ENCODE peak calls at places on chromosomes 7 and 10, in eight cellular contexts. N is GM23338, V is SK-N-SH, R is A549, E is HCT116, K is HepG2, B is K562, C is Panc1. Y is an unnamed sample.

GRCh38 chr7:40647719-40648118 is 512.9 kb downstream of the SUGCT start:
- DNase-seq in N (no peak), V (no peak), R (no peak), E (no peak), K (no peak), B (no peak), C (no peak), Y (no peak)

GRCh38 chr10:3398825-3399646 is 226.5 kb upstream of the PITRM1 start:
- DNase-seq in N (no peak), V (peak), R (no peak), E (no peak), K (peak), B (no peak), C (no peak), Y (no peak)

GRCh38 chr10:22710139-22710745 is 4.1 kb downstream of the PIP4K2A start:
- DNase-seq in N (no peak), V (no peak), R (no peak), E (no peak), K (no peak), B (no peak), C (no peak), Y (no peak)

GRCh38 chr10:114301951-114302710 is 63.1 kb downstream of the VWA2 start:
- DNase-seq in N (no peak), V (no peak), R (no peak), E (no peak), K (no peak), B (no peak), C (no peak), Y (no peak)

GRCh38 chr10:20771053-20771452 is 126.1 kb downstream of the NEBL start:
- DNase-seq in N (no peak), V (no peak), R (no peak), E (no peak), K (no peak), B (no peak), C (no peak), Y (no peak)

GRCh38 chr7:760006-760405 is 32.9 kb upstream of the PRKAR1B start:
- DNase-seq in N (no peak), V (no peak), R (no peak), E (no peak), K (no peak), B (no peak), C (no peak), Y (no peak)

GRCh38 chr7:130904031-130904757 is 170.2 kb upstream of the KLF14 start:
- DNase-seq in N (no peak), V (no peak), R (peak), E (peak), K (peak), B (no peak), C (peak), Y (no peak)

GRCh38 chr7:87318741-87319140 is 26.7 kb upstream of the CROT start:
- DNase-seq in N (no peak), V (no peak), R (peak), E (no peak), K (peak), B (no peak), C (no peak), Y (no peak)

GRCh38 chr10:118504044-118504944 is 91.2 kb downstream of the PRLHR start:
- DNase-seq in N (peak), V (no peak), R (peak), E (peak), K (no peak), B (peak), C (peak), Y (peak)

GRCh38 chr7:116329845-116330503 is 119.6 kb downstream of the TES start:
- DNase-seq in N (no peak), V (no peak), R (no peak), E (no peak), K (no peak), B (no peak), C (no peak), Y (no peak)

GRCh38 chr7:79317728-79318127 is 135.7 kb downstream of the MAGI2 start:
- DNase-seq in N (peak), V (no peak), R (peak), E (peak), K (peak), B (no peak), C (peak), Y (no peak)

GRCh38 chr7:1256621-1257020 is 23.9 kb downstream of the UNCX start:
- DNase-seq in N (no peak), V (no peak), R (no peak), E (no peak), K (no peak), B (no peak), C (no peak), Y (no peak)

GRCh38 chr10:73734796-73735305 is 9.3 kb upstream of the SEC24C start:
- DNase-seq in N (no peak), V (no peak), R (no peak), E (no peak), K (no peak), B (no peak), C (no peak), Y (no peak)

GRCh38 chr7:3300651-3301471 is at the start of gene SDK1:
- DNase-seq in N (peak), V (peak), R (peak), E (peak), K (peak), B (peak), C (peak), Y (peak)

GRCh38 chr10:102408728-102409603 is 9.6 kb downstream of the PSD start:
- DNase-seq in N (peak), V (peak), R (no peak), E (no peak), K (no peak), B (peak), C (no peak), Y (no peak)

GRCh38 chr7:73824986-73825385 is 5.8 kb upstream of the CLDN4 start:
- DNase-seq in N (no peak), V (no peak), R (no peak), E (no peak), K (no peak), B (no peak), C (no peak), Y (no peak)

GRCh38 chr10:121608669-121609190 is 10.5 kb upstream of the FGFR2 start:
- DNase-seq in N (peak), V (peak), R (peak), E (peak), K (peak), B (peak), C (no peak), Y (no peak)

GRCh38 chr10:77604941-77605351 is 32.7 kb downstream of the KCNMA1 start:
- DNase-seq in N (no peak), V (no peak), R (no peak), E (no peak), K (no peak), B (no peak), C (no peak), Y (no peak)

GRCh38 chr10:47310090-47310505 is 10.1 kb downstream of the GDF10 start:
- DNase-seq in N (no peak), V (no peak), R (no peak), E (no peak), K (no peak), B (no peak), C (no peak), Y (no peak)

GRCh38 chr7:44212581-44213184 is 11.9 kb downstream of the YKT6 start:
- DNase-seq in N (no peak), V (no peak), R (no peak), E (no peak), K (no peak), B (no peak), C (no peak), Y (no peak)

GRCh38 chr10:48507933-48508830 is 96.7 kb downstream of the ARHGAP22 start:
- DNase-seq in N (no peak), V (no peak), R (no peak), E (no peak), K (no peak), B (no peak), C (no peak), Y (no peak)

GRCh38 chr7:51328351-51328801 is 11.8 kb upstream of the COBL start:
- DNase-seq in N (no peak), V (no peak), R (peak), E (no peak), K (peak), B (no peak), C (no peak), Y (no peak)

GRCh38 chr7:1101580-1102431 is 13.9 kb downstream of the GPER1 start:
- DNase-seq in N (no peak), V (no peak), R (no peak), E (no peak), K (peak), B (no peak), C (no peak), Y (no peak)

GRCh38 chr10:95297402-95297801 is 6.6 kb upstream of the PDLIM1 start:
- DNase-seq in N (no peak), V (no peak), R (no peak), E (no peak), K (no peak), B (peak), C (no peak), Y (no peak)

GRCh38 chr10:95290801-95291633 is at the start of gene PDLIM1:
- DNase-seq in N (peak), V (peak), R (peak), E (no peak), K (peak), B (peak), C (no peak), Y (no peak)

GRCh38 chr10:95296764-95297163 is 6.0 kb upstream of the PDLIM1 start:
- DNase-seq in N (no peak), V (no peak), R (no peak), E (no peak), K (no peak), B (no peak), C (no peak), Y (no peak)

GRCh38 chr10:95291634-95292039 is 834 bp upstream of the PDLIM1 start:
- DNase-seq in N (no peak), V (peak), R (no peak), E (no peak), K (no peak), B (no peak), C (no peak), Y (no peak)

GRCh38 chr10:95295031-95295755 is 4.4 kb upstream of the PDLIM1 start:
- DNase-seq in N (peak), V (no peak), R (no peak), E (no peak), K (no peak), B (peak), C (no peak), Y (no peak)
- H3K4me3 ChIP-seq in N (peak), V (no peak), R (no peak), E (no peak), K (no peak), B (no peak), C (peak), Y (no peak)

GRCh38 chr7:33744293-33744692 is 161.0 kb upstream of the BMPER start:
- DNase-seq in N (peak), V (no peak), R (peak), E (peak), K (peak), B (peak), C (no peak), Y (peak)
- TF ChIP-seq REST in N (no peak), V (no peak), R (no peak), E (no peak), K (no peak), B (no peak), C (no peak), Y (no peak)

DNA sequence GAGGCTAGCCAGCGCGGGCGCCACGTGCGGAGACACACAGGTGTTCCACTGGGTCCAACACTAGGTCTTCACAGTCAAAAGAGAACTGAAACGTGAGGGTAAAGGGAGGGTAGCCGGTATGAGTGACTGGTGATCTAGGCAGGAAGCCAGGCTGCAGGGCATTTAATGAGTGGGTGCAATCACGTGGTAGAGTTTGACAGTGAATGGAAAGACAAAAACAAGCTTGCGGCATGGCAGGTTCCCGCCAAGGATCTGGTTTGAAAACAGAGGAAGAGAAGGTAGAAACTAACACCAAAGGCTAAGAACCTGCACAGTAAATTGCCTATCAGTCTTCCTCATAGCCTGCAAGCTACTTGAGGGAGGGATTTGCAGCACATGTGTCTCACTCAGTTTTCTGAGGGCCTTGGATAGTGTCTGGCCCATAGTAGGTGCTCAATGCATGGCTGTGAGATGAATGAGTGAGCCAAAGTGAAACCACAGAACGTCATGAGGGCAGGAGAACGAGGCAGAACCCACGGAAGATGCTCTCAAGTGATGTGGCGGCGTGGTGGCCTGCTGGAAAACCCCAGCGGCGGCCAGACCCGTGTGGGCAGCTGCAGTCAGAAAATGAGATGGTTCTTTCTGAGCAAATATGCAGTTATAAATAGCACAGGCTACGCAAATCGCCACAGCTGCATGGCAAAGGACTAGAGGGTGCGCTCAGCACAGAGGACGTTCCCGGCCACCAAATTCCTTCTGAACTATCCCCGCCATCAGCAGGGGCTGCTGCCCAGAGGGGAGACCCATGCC is 183.6 kb upstream of the NFE2L3 start:
- DNase-seq in N (no peak), V (no peak), R (no peak), E (no peak), K (no peak), B (no peak), C (no peak), Y (no peak)
- H3K4me3 ChIP-seq in N (no peak), V (no peak), R (no peak), E (no peak), K (no peak), B (no peak), C (no peak), Y (no peak)

DNA sequence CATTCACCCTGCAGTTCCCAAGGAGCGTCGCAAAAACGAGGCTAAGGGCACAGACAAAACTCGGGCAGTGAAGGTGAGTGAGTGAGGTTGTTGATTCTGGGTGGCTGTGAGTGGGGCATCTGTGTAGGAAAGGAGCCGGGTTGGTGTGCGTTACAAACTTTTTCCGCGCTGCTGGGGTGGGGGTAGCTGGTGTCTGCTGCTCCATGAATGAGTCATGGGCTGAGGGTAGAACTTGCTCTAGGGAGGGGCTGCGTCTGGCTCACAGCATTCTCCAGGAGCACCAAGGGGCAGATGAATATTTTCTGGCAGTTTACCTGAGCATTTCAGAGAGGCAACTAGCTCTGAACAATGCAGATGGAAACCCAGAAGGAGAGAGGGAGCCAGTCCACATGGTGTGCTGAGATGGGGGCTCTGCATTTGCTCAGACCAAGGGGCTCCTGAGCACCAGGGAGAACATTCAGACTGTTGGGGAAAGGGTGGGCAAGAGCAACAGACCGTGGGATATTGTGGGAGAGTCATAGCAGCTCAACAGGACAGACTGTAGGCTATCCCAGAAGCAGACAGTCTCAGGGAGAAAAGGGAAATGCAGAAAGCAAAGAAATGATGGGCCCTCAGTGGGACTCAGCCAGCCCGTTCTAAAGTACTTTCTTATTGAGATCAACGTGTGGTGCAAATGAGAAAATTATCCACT is 18.8 kb downstream of the NOBOX start:
- DNase-seq in N (peak), V (no peak), R (peak), E (peak), K (no peak), B (no peak), C (no peak), Y (no peak)
- TF ChIP-seq REST in N (no peak), V (no peak), R (no peak), E (no peak), K (no peak), B (no peak), C (no peak), Y (no peak)

GRCh38 chr10:119786117-119786769 is 60.4 kb downstream of the INPP5F start:
- DNase-seq in N (peak), V (no peak), R (no peak), E (no peak), K (peak), B (peak), C (no peak), Y (peak)
- H3K4me3 ChIP-seq in N (peak), V (no peak), R (no peak), E (no peak), K (no peak), B (no peak), C (no peak), Y (no peak)

Y was measured in HL-60.